ENCODE peak calls at places on chromosomes 3 and 15, in five cellular contexts. One of them, this sample, is unnamed.

GRCh38 chr3:52848617-52849016 is 13.8 kb upstream of the MUSTN1 start:
- DNase-seq in IMR-90: peak; percentile 91
- DNase-seq in breast epithelium: no peak
- DNase-seq in astrocyte: peak; percentile 51
- DNase-seq in colonic mucosa: no peak
- DNase-seq in this sample: no peak

GRCh38 chr15:66515901-66516322 is 10.8 kb downstream of the ZWILCH start:
- DNase-seq in astrocyte: no peak
- DNase-seq in colonic mucosa: no peak
- DNase-seq in IMR-90: no peak
- DNase-seq in breast epithelium: no peak
- DNase-seq in this sample: no peak

GRCh38 chr3:177443469-177443868 is 246.2 kb upstream of the TBL1XR1 start:
- DNase-seq in astrocyte: peak; percentile 73
- DNase-seq in breast epithelium: peak; percentile 72
- DNase-seq in IMR-90: peak; percentile 39
- DNase-seq in colonic mucosa: peak; percentile 35
- DNase-seq in this sample: no peak

GRCh38 chr3:122754867-122755835 is 38.5 kb downstream of the HSPBAP1 start:
- DNase-seq in colonic mucosa: peak; percentile 21
- DNase-seq in breast epithelium: no peak
- DNase-seq in astrocyte: no peak
- DNase-seq in IMR-90: peak; percentile 44
- DNase-seq in this sample: no peak

GRCh38 chr15:43492673-43493601 is at the start of gene TP53BP1:
- DNase-seq in breast epithelium: peak; percentile 95
- DNase-seq in IMR-90: peak; percentile 94
- DNase-seq in colonic mucosa: peak; percentile 98
- DNase-seq in astrocyte: peak; percentile 93
- DNase-seq in this sample: peak; percentile 96

GRCh38 chr3:54642147-54642546 is 285.7 kb downstream of the LRTM1 start:
- DNase-seq in breast epithelium: no peak
- DNase-seq in astrocyte: no peak
- DNase-seq in IMR-90: no peak
- DNase-seq in colonic mucosa: no peak
- DNase-seq in this sample: no peak

GRCh38 chr3:143634991-143635390 is 213.3 kb downstream of the SLC9A9 start:
- DNase-seq in breast epithelium: peak; percentile 18
- DNase-seq in colonic mucosa: peak; percentile 75
- DNase-seq in IMR-90: no peak
- DNase-seq in astrocyte: peak; percentile 11
- DNase-seq in this sample: no peak

GRCh38 chr15:52256930-52257733 is 38.5 kb downstream of the MYO5C start:
- DNase-seq in breast epithelium: no peak
- DNase-seq in colonic mucosa: no peak
- DNase-seq in astrocyte: no peak
- DNase-seq in IMR-90: no peak
- DNase-seq in this sample: no peak

GRCh38 chr3:11211531-11212300 is 57.4 kb downstream of the HRH1 start:
- DNase-seq in breast epithelium: no peak
- DNase-seq in astrocyte: peak; percentile 65
- DNase-seq in colonic mucosa: no peak
- DNase-seq in IMR-90: peak; percentile 46
- DNase-seq in this sample: no peak

GRCh38 chr3:188947401-188947982 is 224.3 kb upstream of the TPRG1 start:
- DNase-seq in IMR-90: peak; percentile 63
- DNase-seq in astrocyte: peak; percentile 73
- DNase-seq in colonic mucosa: peak; percentile 89
- DNase-seq in breast epithelium: peak; percentile 91
- DNase-seq in this sample: peak; percentile 92

GRCh38 chr3:24680214-24680967 is 185.7 kb upstream of the THRB start:
- DNase-seq in IMR-90: no peak
- DNase-seq in colonic mucosa: peak; percentile 72
- DNase-seq in astrocyte: no peak
- DNase-seq in breast epithelium: no peak
- DNase-seq in this sample: no peak

GRCh38 chr15:29518442-29518841 is 248.8 kb upstream of the NSMCE3 start:
- DNase-seq in breast epithelium: no peak
- DNase-seq in astrocyte: no peak
- DNase-seq in IMR-90: no peak
- DNase-seq in colonic mucosa: no peak
- DNase-seq in this sample: no peak

GRCh38 chr3:143484851-143485512 is 363.3 kb downstream of the SLC9A9 start:
- DNase-seq in astrocyte: peak; percentile 19
- DNase-seq in IMR-90: no peak
- DNase-seq in colonic mucosa: no peak
- DNase-seq in breast epithelium: no peak
- DNase-seq in this sample: no peak

GRCh38 chr3:88112329-88112728 is 37.4 kb upstream of the C3orf38 start:
- DNase-seq in IMR-90: no peak
- DNase-seq in colonic mucosa: no peak
- DNase-seq in breast epithelium: no peak
- DNase-seq in astrocyte: no peak
- DNase-seq in this sample: no peak

GRCh38 chr3:54719914-54720313 is 207.9 kb downstream of the LRTM1 start:
- DNase-seq in breast epithelium: no peak
- DNase-seq in astrocyte: no peak
- DNase-seq in colonic mucosa: no peak
- DNase-seq in IMR-90: no peak
- DNase-seq in this sample: no peak

GRCh38 chr3:127984241-127984975 is 67.8 kb upstream of the SEC61A1 start:
- DNase-seq in colonic mucosa: no peak
- DNase-seq in breast epithelium: peak; percentile 36
- DNase-seq in astrocyte: peak; percentile 20
- DNase-seq in IMR-90: peak; percentile 21
- DNase-seq in this sample: no peak

GRCh38 chr15:79994651-79995050 is 23.7 kb upstream of the BCL2A1 start:
- DNase-seq in astrocyte: peak; percentile 56
- DNase-seq in breast epithelium: peak; percentile 45
- DNase-seq in colonic mucosa: no peak
- DNase-seq in IMR-90: peak; percentile 59
- DNase-seq in this sample: no peak

GRCh38 chr3:152554980-152555379 is 280.0 kb upstream of the P2RY1 start:
- DNase-seq in breast epithelium: no peak
- DNase-seq in colonic mucosa: no peak
- DNase-seq in astrocyte: peak; percentile 4
- DNase-seq in IMR-90: peak; percentile 1
- DNase-seq in this sample: no peak

GRCh38 chr15:76196286-76196948 is 114.9 kb downstream of the ETFA start:
- DNase-seq in IMR-90: peak; percentile 89
- DNase-seq in breast epithelium: peak; percentile 66
- DNase-seq in astrocyte: peak; percentile 80
- DNase-seq in colonic mucosa: peak; percentile 74
- DNase-seq in this sample: no peak

GRCh38 chr3:122533480-122533879 is 18.7 kb upstream of the KPNA1 start:
- DNase-seq in colonic mucosa: no peak
- DNase-seq in astrocyte: no peak
- DNase-seq in breast epithelium: no peak
- DNase-seq in IMR-90: no peak
- DNase-seq in this sample: no peak

GRCh38 chr3:140602781-140603180 is 75.1 kb upstream of the TRIM42 start:
- DNase-seq in breast epithelium: no peak
- DNase-seq in colonic mucosa: no peak
- DNase-seq in astrocyte: no peak
- DNase-seq in IMR-90: no peak
- DNase-seq in this sample: no peak

GRCh38 chr3:4935347-4935746 is 43.9 kb upstream of the BHLHE40 start:
- DNase-seq in breast epithelium: no peak
- DNase-seq in astrocyte: peak; percentile 54
- DNase-seq in colonic mucosa: no peak
- DNase-seq in IMR-90: no peak
- DNase-seq in this sample: no peak

GRCh38 chr15:100633763-100634075 is 31.3 kb downstream of the ASB7 start:
- DNase-seq in IMR-90: no peak
- DNase-seq in astrocyte: no peak
- DNase-seq in breast epithelium: no peak
- DNase-seq in colonic mucosa: no peak
- DNase-seq in this sample: no peak

GRCh38 chr15:100642217-100642949 is 40.0 kb downstream of the ASB7 start:
- DNase-seq in colonic mucosa: no peak
- DNase-seq in breast epithelium: no peak
- DNase-seq in astrocyte: no peak
- DNase-seq in IMR-90: no peak
- DNase-seq in this sample: no peak

GRCh38 chr15:100642950-100643338 is 40.6 kb downstream of the ASB7 start:
- DNase-seq in astrocyte: no peak
- DNase-seq in colonic mucosa: no peak
- DNase-seq in breast epithelium: no peak
- DNase-seq in IMR-90: no peak
- DNase-seq in this sample: no peak

GRCh38 chr15:100635406-100636071 is 33.1 kb downstream of the ASB7 start:
- DNase-seq in astrocyte: no peak
- DNase-seq in IMR-90: no peak
- DNase-seq in breast epithelium: no peak
- DNase-seq in colonic mucosa: no peak
- DNase-seq in this sample: no peak

GRCh38 chr15:100638177-100638730 is 35.9 kb downstream of the ASB7 start:
- DNase-seq in astrocyte: no peak
- DNase-seq in colonic mucosa: no peak
- DNase-seq in IMR-90: no peak
- DNase-seq in breast epithelium: no peak
- DNase-seq in this sample: no peak
- H3K27ac ChIP-seq in astrocyte: no peak overlapping the region
- H3K27ac ChIP-seq in colonic mucosa: no peak overlapping the region
- H3K27ac ChIP-seq in IMR-90: no peak overlapping the region
- H3K27ac ChIP-seq in breast epithelium: no peak overlapping the region
- H3K27ac ChIP-seq in this sample: no peak overlapping the region

GRCh38 chr3:42022355-42022754 is 60.5 kb upstream of the ULK4 start:
- DNase-seq in astrocyte: no peak
- DNase-seq in breast epithelium: no peak
- DNase-seq in colonic mucosa: no peak
- DNase-seq in IMR-90: no peak
- DNase-seq in this sample: no peak

GRCh38 chr3:42025388-42026138 is 63.7 kb upstream of the ULK4 start:
- DNase-seq in breast epithelium: peak; percentile 92
- DNase-seq in astrocyte: peak; percentile 96
- DNase-seq in IMR-90: peak; percentile 99
- DNase-seq in colonic mucosa: peak; percentile 86
- DNase-seq in this sample: peak; percentile 94

GRCh38 chr3:42023380-42023779 is 61.5 kb upstream of the ULK4 start:
- DNase-seq in breast epithelium: no peak
- DNase-seq in colonic mucosa: no peak
- DNase-seq in IMR-90: no peak
- DNase-seq in astrocyte: no peak
- DNase-seq in this sample: no peak

GRCh38 chr3:42028474-42028873 is 62.7 kb upstream of the TRAK1 start:
- DNase-seq in astrocyte: no peak
- DNase-seq in breast epithelium: no peak
- DNase-seq in colonic mucosa: no peak
- DNase-seq in IMR-90: no peak
- DNase-seq in this sample: no peak

GRCh38 chr3:42024578-42025387 is 62.9 kb upstream of the ULK4 start:
- DNase-seq in astrocyte: no peak
- DNase-seq in colonic mucosa: no peak
- DNase-seq in breast epithelium: no peak
- DNase-seq in IMR-90: no peak
- DNase-seq in this sample: no peak
- H3K4me3 ChIP-seq in astrocyte: peak overlapping the region; percentile 16
- H3K4me3 ChIP-seq in colonic mucosa: no peak overlapping the region
- H3K4me3 ChIP-seq in breast epithelium: peak overlapping the region; percentile 12
- H3K4me3 ChIP-seq in IMR-90: no peak overlapping the region
- H3K4me3 ChIP-seq in this sample: peak overlapping the region; percentile 33

DNA sequence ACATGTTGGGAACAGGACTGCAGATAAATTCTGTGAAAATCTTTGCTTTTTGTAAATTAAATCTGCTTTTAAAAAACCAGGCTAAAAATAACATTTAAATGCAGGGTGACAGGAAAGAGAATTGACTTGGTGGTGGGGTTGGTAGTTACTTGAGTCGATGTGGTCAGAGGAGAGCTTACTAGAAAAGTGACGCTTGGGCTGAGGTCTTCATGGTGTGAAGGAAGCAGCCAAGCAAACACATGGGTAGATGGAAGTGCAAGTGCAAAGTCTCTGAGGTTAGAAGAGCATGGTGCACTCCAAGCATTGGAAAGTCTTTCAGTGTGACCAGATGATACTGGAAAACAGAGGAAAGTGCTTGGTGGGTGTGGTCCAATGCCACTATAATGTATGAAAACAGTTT is 86.4 kb upstream of the THBS1 start:
- DNase-seq in breast epithelium: no peak
- DNase-seq in astrocyte: no peak
- DNase-seq in IMR-90: no peak
- DNase-seq in colonic mucosa: no peak
- DNase-seq in this sample: no peak
- H3K27ac ChIP-seq in breast epithelium: no peak overlapping the region
- H3K27ac ChIP-seq in astrocyte: no peak overlapping the region
- H3K27ac ChIP-seq in IMR-90: no peak overlapping the region
- H3K27ac ChIP-seq in colonic mucosa: no peak overlapping the region
- H3K27ac ChIP-seq in this sample: no peak overlapping the region

GRCh38 chr3:8649757-8650156 is 5.2 kb upstream of the SSUH2 start:
- DNase-seq in breast epithelium: no peak
- DNase-seq in colonic mucosa: no peak
- DNase-seq in IMR-90: no peak
- DNase-seq in astrocyte: no peak
- DNase-seq in this sample: no peak

GRCh38 chr3:8648873-8649741 is 4.5 kb upstream of the SSUH2 start:
- DNase-seq in breast epithelium: no peak
- DNase-seq in colonic mucosa: no peak
- DNase-seq in astrocyte: no peak
- DNase-seq in IMR-90: no peak
- DNase-seq in this sample: no peak

GRCh38 chr3:8645717-8646116 is 1.1 kb upstream of the SSUH2 start:
- DNase-seq in colonic mucosa: no peak
- DNase-seq in IMR-90: no peak
- DNase-seq in breast epithelium: no peak
- DNase-seq in astrocyte: no peak
- DNase-seq in this sample: no peak

GRCh38 chr3:8646313-8646938 is 1.8 kb upstream of the SSUH2 start:
- DNase-seq in colonic mucosa: no peak
- DNase-seq in breast epithelium: no peak
- DNase-seq in astrocyte: no peak
- DNase-seq in IMR-90: no peak
- DNase-seq in this sample: no peak

DNA sequence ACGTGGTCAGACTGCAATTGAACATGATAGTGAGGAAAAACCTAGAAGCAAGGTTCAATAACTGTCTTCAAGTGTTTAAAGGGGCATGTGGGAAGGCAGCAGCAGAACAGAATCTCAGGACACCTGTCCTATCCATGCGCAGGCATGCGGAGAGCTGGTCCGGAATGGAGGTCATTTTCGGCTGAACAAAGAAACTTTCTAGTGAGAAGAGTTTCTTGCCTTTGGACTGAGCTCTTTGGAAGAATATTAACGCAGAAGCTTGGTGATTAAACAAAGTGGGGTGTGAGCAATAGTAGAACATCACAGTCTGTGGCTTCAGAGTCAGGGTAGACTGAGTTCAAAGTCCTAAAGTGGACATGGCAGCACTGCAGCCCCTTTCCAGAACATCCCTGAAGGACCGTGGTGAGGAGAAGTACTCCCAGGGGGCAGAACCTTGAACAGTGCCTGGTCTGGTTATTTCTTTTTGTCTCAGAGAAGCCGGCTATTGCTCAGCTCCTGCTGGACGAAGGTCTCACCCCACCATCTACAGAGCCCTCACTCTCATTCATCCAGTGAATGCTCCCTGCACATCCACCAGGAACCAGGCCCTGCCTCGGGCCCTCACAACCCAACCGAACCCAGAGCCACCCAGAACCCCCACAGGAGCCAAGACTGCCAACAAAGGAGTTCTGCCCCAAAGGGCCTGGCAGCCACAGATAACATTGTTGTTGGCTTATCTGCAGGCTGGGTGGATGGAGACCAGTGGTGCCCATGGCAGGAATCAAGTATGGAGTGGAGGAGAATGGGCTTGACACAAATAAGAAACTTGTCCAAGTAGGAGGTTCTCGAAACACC is 2.8 kb upstream of the SSUH2 start:
- DNase-seq in astrocyte: no peak
- DNase-seq in breast epithelium: no peak
- DNase-seq in IMR-90: no peak
- DNase-seq in colonic mucosa: no peak
- DNase-seq in this sample: no peak
- H3K4me3 ChIP-seq in astrocyte: no peak overlapping the region
- H3K4me3 ChIP-seq in breast epithelium: no peak overlapping the region
- H3K4me3 ChIP-seq in IMR-90: no peak overlapping the region
- H3K4me3 ChIP-seq in colonic mucosa: no peak overlapping the region
- H3K4me3 ChIP-seq in this sample: no peak overlapping the region